ENCODE peak calls at places on chromosomes 13 and 19, in four cellular contexts. P is fibroblast of lung, W is RWPE2, T is adrenal gland. S is an unnamed sample. For H3K36me3 and H3K9me3, the result is how much of the 10 kb centered on the place peaks cover.

GRCh38 chr13:30346789-30347167 is 39.4 kb upstream of the KATNAL1 start:
- DNase-seq in T (no peak), W (no peak), P (no peak), S (no peak)

GRCh38 chr13:25037057-25037813 is 58.7 kb upstream of the PABPC3 start:
- DNase-seq in P (peak), W (no peak), T (peak), S (peak)

GRCh38 chr13:26022538-26023292 is 29.1 kb downstream of the SHISA2 start:
- DNase-seq in W (no peak), T (peak), P (peak), S (peak)

GRCh38 chr19:2747349-2747748 is 7.5 kb upstream of the SLC39A3 start:
- DNase-seq in W (no peak), P (no peak), T (no peak), S (no peak)

GRCh38 chr13:32228330-32229041 is 86.7 kb downstream of the ZAR1L start:
- DNase-seq in T (no peak), W (no peak), P (peak), S (peak)

GRCh38 chr13:112626124-112626523 is 38.2 kb upstream of the TUBGCP3 start:
- DNase-seq in P (no peak), W (no peak), T (no peak), S (no peak)

GRCh38 chr13:111064661-111065060 is 50.4 kb upstream of the ARHGEF7 start:
- DNase-seq in T (no peak), W (no peak), P (no peak), S (no peak)

GRCh38 chr19:33382006-33382405 is 8.5 kb downstream of the CEBPG start:
- DNase-seq in T (no peak), P (no peak), W (no peak), S (no peak)

GRCh38 chr13:112740502-112741131 is 50.8 kb downstream of the ATP11A start:
- DNase-seq in W (no peak), T (peak), P (peak), S (peak)

GRCh38 chr19:47229674-47230121 is 1.3 kb downstream of the BBC3 start:
- DNase-seq in T (peak), W (no peak), P (peak), S (no peak)

GRCh38 chr13:72290962-72291681 is 424.1 kb upstream of the DACH1 start:
- DNase-seq in P (peak), T (no peak), W (no peak), S (peak)

GRCh38 chr19:49335071-49335783 is at the start of gene CD37:
- DNase-seq in T (no peak), W (no peak), P (no peak), S (no peak)

GRCh38 chr13:70043685-70044084 is 63.9 kb upstream of the ATXN8OS start:
- DNase-seq in P (peak), W (no peak), T (no peak), S (no peak)

GRCh38 chr19:50490991-50491472 is 14.4 kb upstream of the GARIN5A start:
- DNase-seq in P (no peak), W (no peak), T (no peak), S (no peak)

DNA sequence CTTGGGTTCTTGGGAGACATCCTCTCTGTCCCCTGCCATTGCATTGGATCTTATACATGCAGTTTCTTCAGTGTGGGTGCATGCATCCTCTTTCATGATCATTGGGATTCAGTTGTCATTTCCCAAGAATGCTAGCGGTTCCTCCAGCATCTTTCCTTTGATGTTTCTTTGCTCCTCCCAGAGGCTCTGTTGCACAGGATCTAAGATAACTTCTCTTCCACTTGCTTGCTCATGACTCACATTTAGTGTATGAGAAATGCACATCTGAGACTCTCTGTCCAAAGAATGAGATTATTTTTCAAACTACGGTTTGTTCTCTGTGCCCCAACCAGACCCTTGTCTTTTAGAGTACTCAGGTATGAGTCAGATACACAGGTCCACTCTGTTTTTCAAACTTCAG is 197.1 kb downstream of the NDFIP2 start:
- DNase-seq in W (no peak), T (no peak), P (peak), S (no peak)
- H3K4me3 ChIP-seq in W (no peak), T (no peak), P (no peak), S (no peak)

GRCh38 chr19:39381910-39382611 is 8.8 kb downstream of the PAF1 start:
- DNase-seq in P (no peak), W (no peak), T (no peak), S (no peak)
- H3K36me3 ChIP-seq in P (under half), W (half or more), T (half or more), S (half or more)

GRCh38 chr19:20607943-20608342 is 42.4 kb upstream of the ZNF737 start:
- DNase-seq in W (no peak), P (no peak), T (no peak), S (no peak)
- H3K9me3 ChIP-seq in W (under half), P (under half), T (under half), S (under half)

DNA sequence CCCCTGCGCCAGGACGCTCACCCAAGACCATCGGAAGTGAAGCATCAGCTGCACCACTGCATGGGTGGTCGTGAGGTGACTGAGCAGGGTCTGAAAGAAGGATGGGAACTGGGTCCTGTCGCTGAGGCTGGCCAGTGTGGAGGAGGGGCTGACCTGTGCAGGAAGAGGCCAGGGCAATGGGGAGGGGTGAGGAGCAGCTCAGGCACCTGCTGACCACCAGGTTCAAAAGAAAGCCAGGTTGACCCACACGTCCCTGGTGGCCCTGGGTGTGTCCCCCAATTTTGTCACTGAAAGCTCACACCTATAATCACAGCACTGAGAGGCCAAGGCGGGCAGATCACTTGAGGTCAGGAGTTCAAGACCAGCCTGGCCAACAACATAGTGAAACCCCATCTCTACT is 13.7 kb upstream of the ZSCAN1 start:
- DNase-seq in T (no peak), P (no peak), W (no peak), S (no peak)
- H3K4me3 ChIP-seq in T (no peak), P (no peak), W (no peak), S (no peak)

GRCh38 chr19:58261968-58262921 is 16.5 kb upstream of the ZNF8 start:
- DNase-seq in P (peak), W (no peak), T (no peak), S (no peak)
- H3K36me3 ChIP-seq in P (under half), W (half or more), T (under half), S (half or more)

GRCh38 chr19:54586397-54586796 is 7.0 kb upstream of the LILRA1 start:
- DNase-seq in T (no peak), P (no peak), W (no peak), S (no peak)

GRCh38 chr19:54587026-54587425 is 6.4 kb upstream of the LILRA1 start:
- DNase-seq in W (no peak), T (no peak), P (no peak), S (no peak)
- H3K9me3 ChIP-seq in W (under half), T (under half), P (under half), S (under half)

S was measured in MG63.